ENCODE peak calls at places on chromosomes 1 and 21, in five cellular contexts. A, G, P, S and T are unnamed samples. For H3K9me3 and H3K27me3, the result is how much of the 10 kb centered on the place peaks cover.

GRCh38 chr1:100353073-100353801 is 931 bp downstream of the CDC14A start:
- DNase-seq in A (peak), G (peak), P (no peak), S (peak), T (no peak)

GRCh38 chr1:59972216-59972924 is 45.8 kb upstream of the CYP2J2 start:
- DNase-seq in A (no peak), G (no peak), P (no peak), S (no peak), T (no peak)

GRCh38 chr1:186828612-186829542 is at the start of gene PLA2G4A:
- DNase-seq in A (peak), G (no peak), P (peak), S (peak), T (no peak)

GRCh38 chr1:77538956-77539509 is 143.4 kb downstream of the ZZZ3 start:
- DNase-seq in A (no peak), G (no peak), P (peak), S (no peak), T (peak)

GRCh38 chr1:152855661-152856060 is 4.1 kb upstream of the LCE7A start:
- DNase-seq in A (no peak), G (no peak), P (no peak), S (no peak), T (no peak)

GRCh38 chr21:44083631-44084291 is 23.4 kb upstream of the PWP2 start:
- DNase-seq in A (no peak), G (peak), P (no peak), S (peak), T (no peak)

GRCh38 chr1:167328306-167328705 is 107.6 kb downstream of the POU2F1 start:
- DNase-seq in A (no peak), G (no peak), P (no peak), S (no peak), T (no peak)

GRCh38 chr1:155648207-155649147 is 38.5 kb downstream of the MSTO1 start:
- DNase-seq in A (no peak), G (no peak), P (peak), S (no peak), T (peak)

GRCh38 chr1:107750364-107750959 is 214.5 kb downstream of the VAV3 start:
- DNase-seq in A (no peak), G (no peak), P (peak), S (no peak), T (peak)

GRCh38 chr1:26288311-26288941 is 8.5 kb downstream of the SH3BGRL3 start:
- DNase-seq in A (no peak), G (peak), P (no peak), S (no peak), T (no peak)

GRCh38 chr1:26110731-26111529 is 694 bp upstream of the PDIK1L start:
- DNase-seq in A (peak), G (peak), P (peak), S (peak), T (no peak)

GRCh38 chr21:43318841-43319781 is 107.8 kb downstream of the SIK1 start:
- DNase-seq in A (no peak), G (no peak), P (peak), S (no peak), T (peak)

DNA sequence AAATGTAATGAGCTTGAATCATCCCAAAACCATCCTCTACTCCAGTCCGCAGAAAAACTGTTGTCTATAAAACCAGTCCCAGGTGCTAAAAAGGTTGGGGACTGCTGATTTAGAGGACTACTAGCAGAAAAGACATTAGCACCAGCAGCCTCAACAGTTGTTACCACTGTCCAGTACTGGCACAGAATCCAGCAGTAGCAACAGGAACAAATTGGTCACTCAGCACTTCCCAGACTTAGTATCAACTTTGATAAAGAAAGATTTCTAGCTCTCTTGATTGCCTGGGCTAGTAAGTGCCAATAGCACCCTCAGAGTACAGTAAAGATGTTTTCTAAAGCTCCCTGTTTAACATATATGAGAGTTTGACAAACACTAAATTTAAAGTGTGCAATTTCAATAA is 127.9 kb downstream of the FAF1 start:
- DNase-seq in A (no peak), G (no peak), P (no peak), S (no peak), T (no peak)
- H3K9me3 ChIP-seq in A (under half), G (under half), P (under half), S (under half), T (under half)

GRCh38 chr1:53368314-53369033 is 40.6 kb upstream of the LRP8 start:
- DNase-seq in A (peak), G (no peak), P (no peak), S (peak), T (no peak)
- H3K27me3 ChIP-seq in A (under half), G (under half), P (under half), S (under half), T (half or more)

GRCh38 chr1:233473549-233474204 is 140.2 kb upstream of the KCNK1 start:
- DNase-seq in A (no peak), G (no peak), P (no peak), S (no peak), T (no peak)
- H3K9me3 ChIP-seq in A (under half), G (under half), P (under half), S (under half), T (under half)

DNA sequence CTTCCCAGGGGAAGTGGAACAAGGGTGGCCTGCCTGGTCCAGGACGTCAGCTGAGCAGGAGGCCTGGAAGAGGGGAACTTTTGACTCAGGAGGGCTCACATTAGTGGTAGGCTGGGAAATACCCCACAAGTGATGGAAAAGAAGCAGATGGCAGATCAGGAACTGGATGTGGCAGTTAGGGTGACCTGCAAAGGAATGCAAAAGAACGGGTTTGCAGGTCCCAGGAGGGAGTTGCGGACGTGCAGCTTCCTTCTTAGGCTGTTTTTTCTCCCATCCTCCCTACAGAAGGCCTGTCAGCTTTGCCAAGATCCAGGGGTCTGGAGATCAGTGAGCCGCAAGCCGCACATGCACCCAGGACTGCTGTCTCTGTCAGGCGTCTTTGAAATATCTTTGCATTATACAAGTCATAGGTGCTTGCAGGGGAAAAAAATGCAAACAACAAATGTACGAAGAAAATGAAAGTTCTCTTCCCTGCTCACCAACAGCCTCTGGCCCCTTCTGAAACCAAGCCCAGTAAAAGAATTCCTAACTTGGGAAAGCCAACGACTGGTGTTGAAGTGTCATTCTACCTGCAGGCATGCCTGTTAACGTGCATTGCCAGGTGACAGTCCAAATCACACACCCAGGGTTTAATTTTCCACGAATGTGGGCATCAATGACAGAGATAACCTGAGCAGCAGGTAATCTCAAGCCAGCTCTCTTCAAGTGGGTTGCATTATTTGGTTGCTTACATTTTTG is 34.4 kb downstream of the NENF start:
- DNase-seq in A (no peak), G (no peak), P (no peak), S (peak), T (no peak)
- H3K27me3 ChIP-seq in A (under half), G (under half), P (under half), S (under half), T (under half)

DNA sequence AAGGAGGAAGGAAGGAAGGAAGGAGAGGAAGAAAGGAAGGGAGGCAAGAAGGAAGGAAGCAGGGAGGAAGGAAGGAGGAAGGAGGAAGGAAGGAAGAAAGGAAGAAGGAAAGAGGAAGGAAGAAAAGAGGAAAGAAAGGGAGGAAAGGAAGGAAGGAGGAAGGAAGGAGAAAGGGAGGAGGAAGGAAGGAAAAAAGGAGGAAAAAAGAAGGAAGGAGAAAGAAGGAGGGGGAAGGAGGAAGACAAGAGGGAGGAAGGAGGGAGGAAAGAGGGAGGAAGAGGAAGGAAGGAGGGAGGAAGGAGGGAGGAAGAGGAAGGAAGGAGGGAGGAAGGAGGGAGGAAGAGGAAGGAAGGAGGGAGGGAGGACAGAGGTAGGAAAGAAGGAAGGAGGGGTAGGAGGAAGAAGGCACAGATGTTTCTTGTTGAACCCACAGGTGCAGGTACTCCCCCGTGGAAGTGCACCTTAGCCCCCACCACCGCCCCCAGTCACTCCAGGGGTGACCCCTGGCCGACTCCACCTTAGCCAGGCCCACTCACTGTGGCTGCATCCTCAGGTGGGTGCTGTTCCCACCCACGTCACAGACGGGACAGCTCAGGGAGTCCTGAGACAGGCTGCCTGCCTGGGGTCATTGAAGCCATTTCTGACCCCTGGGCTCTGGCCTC is 57.9 kb upstream of the TTC34 start:
- DNase-seq in A (no peak), G (no peak), P (no peak), S (no peak), T (no peak)
- H3K9me3 ChIP-seq in A (under half), G (under half), P (under half), S (under half), T (half or more)

DNA sequence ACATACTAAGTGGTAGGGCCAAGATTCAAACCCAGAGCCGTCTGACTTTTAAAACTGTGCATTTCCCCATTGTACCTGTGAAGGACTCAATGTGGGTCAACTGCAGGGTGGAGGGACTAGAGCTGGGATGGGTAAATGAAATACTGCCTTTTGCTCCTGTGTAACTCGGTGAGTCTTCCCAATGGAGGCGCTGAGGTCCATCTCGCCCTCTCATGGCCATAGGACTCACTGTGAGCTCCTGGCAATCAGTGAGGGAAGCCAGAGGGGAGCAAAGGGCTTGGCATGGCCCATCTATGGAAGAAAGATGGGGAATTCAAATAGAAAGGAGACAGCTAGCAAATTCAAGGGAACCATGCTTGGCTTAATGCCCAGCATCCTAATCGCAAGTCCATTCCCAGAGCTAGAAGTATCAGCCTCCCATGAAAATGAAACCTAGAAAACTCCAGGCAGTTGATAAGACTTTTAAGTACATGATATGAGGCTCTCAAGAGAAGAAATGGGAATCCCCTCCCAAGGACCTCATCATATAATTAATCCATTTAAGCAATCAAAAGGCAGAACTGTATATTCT is 25.4 kb upstream of the CGN start:
- DNase-seq in A (no peak), G (no peak), P (no peak), S (no peak), T (no peak)
- H3K27me3 ChIP-seq in A (under half), G (under half), P (under half), S (under half), T (under half)

DNA sequence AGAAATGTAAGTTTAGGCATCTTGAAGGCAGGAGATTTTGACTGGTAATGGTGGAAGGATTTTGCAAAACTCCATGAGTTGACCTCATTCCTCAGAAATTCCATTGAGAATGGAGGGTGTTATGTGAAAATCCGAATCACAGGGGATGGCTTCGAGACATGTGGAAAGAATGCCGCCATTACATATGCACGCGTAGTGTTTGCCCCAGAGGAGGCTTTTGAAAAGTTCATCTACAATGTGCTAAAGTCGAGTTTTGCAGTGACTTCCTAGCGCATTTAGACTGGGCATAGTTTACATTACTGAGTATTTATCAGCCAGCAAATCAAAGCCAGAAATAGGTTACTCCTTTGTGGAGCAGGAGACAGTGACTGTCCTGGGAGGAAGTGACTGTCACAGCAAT is 307.4 kb downstream of the KIF26B start:
- DNase-seq in A (no peak), G (no peak), P (no peak), S (no peak), T (no peak)
- H3K9me3 ChIP-seq in A (under half), G (under half), P (under half), S (under half), T (under half)

DNA sequence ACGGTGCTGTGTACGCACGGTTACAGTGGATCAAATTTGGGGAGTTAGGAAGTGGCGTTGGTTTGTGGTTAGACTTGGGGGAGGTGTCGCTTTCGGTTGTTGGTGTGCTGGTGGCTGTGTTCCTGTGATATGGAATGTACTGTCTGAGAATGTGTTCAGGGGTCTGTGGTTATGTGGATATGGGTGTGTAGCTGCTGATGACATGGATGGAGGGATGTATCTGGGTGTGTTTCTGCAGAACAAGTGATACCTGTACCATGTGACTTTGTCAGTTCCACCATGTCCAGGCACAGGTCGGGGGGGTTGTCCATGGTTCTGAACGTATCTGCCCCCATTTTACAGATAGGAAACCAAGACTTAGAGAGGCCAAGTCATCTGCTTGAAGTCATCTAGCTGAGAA is 22.7 kb downstream of the PAX7 start:
- DNase-seq in A (no peak), G (no peak), P (no peak), S (no peak), T (no peak)
- H3K27me3 ChIP-seq in A (under half), G (under half), P (under half), S (half or more), T (under half)